ENCODE peak calls at places on chromosomes 2 and 18, in ten cellular contexts. One of them, this sample, is unnamed.

GRCh38 chr18:74186661-74187060 is 38.3 kb downstream of the TIMM21 start:
- DNase-seq in heart left ventricle: no peak
- DNase-seq in CD4-positive, alpha-beta T cell: no peak
- DNase-seq in adrenal gland: no peak
- DNase-seq in fibroblast of lung: no peak
- DNase-seq in IMR-90: no peak
- DNase-seq in hepatocyte: no peak
- DNase-seq in astrocyte of the spinal cord: no peak
- DNase-seq in left lung: no peak
- DNase-seq in AG09319: no peak
- DNase-seq in this sample: no peak

GRCh38 chr2:151826737-151827157 is 1.5 kb downstream of the ARL5A start:
- DNase-seq in heart left ventricle: no peak
- DNase-seq in CD4-positive, alpha-beta T cell: no peak
- DNase-seq in adrenal gland: peak
- DNase-seq in fibroblast of lung: peak
- DNase-seq in IMR-90: peak
- DNase-seq in hepatocyte: no peak
- DNase-seq in astrocyte of the spinal cord: peak
- DNase-seq in left lung: no peak
- DNase-seq in AG09319: no peak
- DNase-seq in this sample: no peak

GRCh38 chr2:105321875-105322646 is 7.5 kb downstream of the TGFBRAP1 start:
- DNase-seq in heart left ventricle: no peak
- DNase-seq in CD4-positive, alpha-beta T cell: no peak
- DNase-seq in adrenal gland: no peak
- DNase-seq in fibroblast of lung: peak
- DNase-seq in IMR-90: peak
- DNase-seq in hepatocyte: no peak
- DNase-seq in astrocyte of the spinal cord: peak
- DNase-seq in left lung: no peak
- DNase-seq in AG09319: no peak
- DNase-seq in this sample: peak

GRCh38 chr2:232485333-232485756 is 2.3 kb downstream of the ECEL1 start:
- DNase-seq in heart left ventricle: no peak
- DNase-seq in CD4-positive, alpha-beta T cell: no peak
- DNase-seq in adrenal gland: no peak
- DNase-seq in fibroblast of lung: no peak
- DNase-seq in IMR-90: no peak
- DNase-seq in hepatocyte: no peak
- DNase-seq in astrocyte of the spinal cord: no peak
- DNase-seq in left lung: peak
- DNase-seq in AG09319: no peak
- DNase-seq in this sample: no peak

GRCh38 chr2:186068154-186068826 is 329.7 kb downstream of the FSIP2 start:
- DNase-seq in heart left ventricle: peak
- DNase-seq in CD4-positive, alpha-beta T cell: no peak
- DNase-seq in adrenal gland: no peak
- DNase-seq in fibroblast of lung: peak
- DNase-seq in IMR-90: no peak
- DNase-seq in hepatocyte: peak
- DNase-seq in astrocyte of the spinal cord: no peak
- DNase-seq in left lung: no peak
- DNase-seq in AG09319: no peak
- DNase-seq in this sample: no peak

GRCh38 chr2:8571286-8571791 is 110.5 kb upstream of the ID2 start:
- DNase-seq in heart left ventricle: no peak
- DNase-seq in CD4-positive, alpha-beta T cell: no peak
- DNase-seq in adrenal gland: no peak
- DNase-seq in fibroblast of lung: no peak
- DNase-seq in IMR-90: no peak
- DNase-seq in hepatocyte: no peak
- DNase-seq in astrocyte of the spinal cord: no peak
- DNase-seq in left lung: no peak
- DNase-seq in AG09319: no peak
- DNase-seq in this sample: no peak

GRCh38 chr18:57207124-57207916 is 60.4 kb downstream of the BOD1L2 start:
- DNase-seq in heart left ventricle: no peak
- DNase-seq in CD4-positive, alpha-beta T cell: no peak
- DNase-seq in adrenal gland: no peak
- DNase-seq in fibroblast of lung: no peak
- DNase-seq in IMR-90: no peak
- DNase-seq in hepatocyte: peak
- DNase-seq in astrocyte of the spinal cord: no peak
- DNase-seq in left lung: no peak
- DNase-seq in AG09319: no peak
- DNase-seq in this sample: no peak

GRCh38 chr2:33212151-33212550 is 264.3 kb upstream of the RASGRP3 start:
- DNase-seq in heart left ventricle: no peak
- DNase-seq in CD4-positive, alpha-beta T cell: no peak
- DNase-seq in adrenal gland: peak
- DNase-seq in fibroblast of lung: peak
- DNase-seq in IMR-90: peak
- DNase-seq in hepatocyte: peak
- DNase-seq in astrocyte of the spinal cord: peak
- DNase-seq in left lung: no peak
- DNase-seq in AG09319: peak
- DNase-seq in this sample: peak

GRCh38 chr18:51537487-51537886 is 340.0 kb upstream of the MEX3C start:
- DNase-seq in heart left ventricle: peak
- DNase-seq in CD4-positive, alpha-beta T cell: no peak
- DNase-seq in adrenal gland: no peak
- DNase-seq in fibroblast of lung: peak
- DNase-seq in IMR-90: no peak
- DNase-seq in hepatocyte: peak
- DNase-seq in astrocyte of the spinal cord: no peak
- DNase-seq in left lung: no peak
- DNase-seq in AG09319: no peak
- DNase-seq in this sample: no peak

GRCh38 chr2:32532341-32532740 is 95.5 kb upstream of the TTC27 start:
- DNase-seq in heart left ventricle: no peak
- DNase-seq in CD4-positive, alpha-beta T cell: no peak
- DNase-seq in adrenal gland: no peak
- DNase-seq in fibroblast of lung: no peak
- DNase-seq in IMR-90: no peak
- DNase-seq in hepatocyte: no peak
- DNase-seq in astrocyte of the spinal cord: no peak
- DNase-seq in left lung: no peak
- DNase-seq in AG09319: no peak
- DNase-seq in this sample: no peak

GRCh38 chr18:59837586-59837985 is 62.2 kb upstream of the PMAIP1 start:
- DNase-seq in heart left ventricle: no peak
- DNase-seq in CD4-positive, alpha-beta T cell: peak
- DNase-seq in adrenal gland: peak
- DNase-seq in fibroblast of lung: peak
- DNase-seq in IMR-90: peak
- DNase-seq in hepatocyte: peak
- DNase-seq in astrocyte of the spinal cord: peak
- DNase-seq in left lung: no peak
- DNase-seq in AG09319: peak
- DNase-seq in this sample: no peak

GRCh38 chr2:10765461-10765860 is 44.0 kb downstream of the ATP6V1C2 start:
- DNase-seq in heart left ventricle: no peak
- DNase-seq in CD4-positive, alpha-beta T cell: no peak
- DNase-seq in adrenal gland: no peak
- DNase-seq in fibroblast of lung: no peak
- DNase-seq in IMR-90: no peak
- DNase-seq in hepatocyte: peak
- DNase-seq in astrocyte of the spinal cord: no peak
- DNase-seq in left lung: peak
- DNase-seq in AG09319: no peak
- DNase-seq in this sample: no peak

GRCh38 chr2:19158211-19158610 is 200.2 kb downstream of the OSR1 start:
- DNase-seq in heart left ventricle: no peak
- DNase-seq in CD4-positive, alpha-beta T cell: no peak
- DNase-seq in adrenal gland: no peak
- DNase-seq in fibroblast of lung: no peak
- DNase-seq in IMR-90: peak
- DNase-seq in hepatocyte: no peak
- DNase-seq in astrocyte of the spinal cord: no peak
- DNase-seq in left lung: no peak
- DNase-seq in AG09319: no peak
- DNase-seq in this sample: peak
- TF ChIP-seq CTCF in heart left ventricle: no peak
- TF ChIP-seq CTCF in CD4-positive, alpha-beta T cell: no peak
- TF ChIP-seq CTCF in adrenal gland: no peak
- TF ChIP-seq CTCF in fibroblast of lung: peak
- TF ChIP-seq CTCF in IMR-90: peak
- TF ChIP-seq CTCF in hepatocyte: no peak
- TF ChIP-seq CTCF in astrocyte of the spinal cord: no peak
- TF ChIP-seq CTCF in left lung: no peak
- TF ChIP-seq CTCF in AG09319: no peak
- TF ChIP-seq CTCF in this sample: no peak

GRCh38 chr2:54763636-54764291 is 40.3 kb downstream of the EML6 start:
- DNase-seq in heart left ventricle: no peak
- DNase-seq in CD4-positive, alpha-beta T cell: no peak
- DNase-seq in adrenal gland: no peak
- DNase-seq in fibroblast of lung: no peak
- DNase-seq in IMR-90: no peak
- DNase-seq in hepatocyte: no peak
- DNase-seq in astrocyte of the spinal cord: no peak
- DNase-seq in left lung: no peak
- DNase-seq in AG09319: no peak
- DNase-seq in this sample: no peak
- TF ChIP-seq CTCF in heart left ventricle: no peak
- TF ChIP-seq CTCF in CD4-positive, alpha-beta T cell: no peak
- TF ChIP-seq CTCF in adrenal gland: no peak
- TF ChIP-seq CTCF in fibroblast of lung: no peak
- TF ChIP-seq CTCF in IMR-90: peak
- TF ChIP-seq CTCF in hepatocyte: peak
- TF ChIP-seq CTCF in astrocyte of the spinal cord: peak
- TF ChIP-seq CTCF in left lung: no peak
- TF ChIP-seq CTCF in AG09319: no peak
- TF ChIP-seq CTCF in this sample: peak

DNA sequence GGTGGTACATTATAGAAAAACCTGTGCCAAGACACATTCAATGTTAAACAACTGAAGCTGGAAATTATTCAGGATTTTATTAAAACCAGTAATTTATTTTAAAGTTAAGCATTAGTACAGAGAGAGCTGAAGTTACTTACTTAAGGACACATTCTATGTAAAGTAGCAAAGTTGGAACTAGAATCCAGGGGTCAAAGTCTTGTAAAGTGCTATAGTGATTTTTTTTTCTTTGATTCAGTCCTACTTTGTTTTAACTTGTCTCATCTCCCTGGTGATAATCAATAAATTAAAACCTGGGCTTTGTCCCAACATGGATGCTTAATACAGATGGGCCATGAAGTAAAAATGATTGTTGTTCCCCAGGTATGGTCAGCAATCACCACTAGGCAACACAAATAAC is 1271.8 kb upstream of the CHAC2 start:
- DNase-seq in heart left ventricle: no peak
- DNase-seq in CD4-positive, alpha-beta T cell: no peak
- DNase-seq in adrenal gland: no peak
- DNase-seq in fibroblast of lung: no peak
- DNase-seq in IMR-90: no peak
- DNase-seq in hepatocyte: no peak
- DNase-seq in astrocyte of the spinal cord: no peak
- DNase-seq in left lung: no peak
- DNase-seq in AG09319: no peak
- DNase-seq in this sample: no peak
- TF ChIP-seq CTCF in heart left ventricle: no peak
- TF ChIP-seq CTCF in CD4-positive, alpha-beta T cell: no peak
- TF ChIP-seq CTCF in adrenal gland: no peak
- TF ChIP-seq CTCF in fibroblast of lung: no peak
- TF ChIP-seq CTCF in IMR-90: no peak
- TF ChIP-seq CTCF in hepatocyte: no peak
- TF ChIP-seq CTCF in astrocyte of the spinal cord: no peak
- TF ChIP-seq CTCF in left lung: no peak
- TF ChIP-seq CTCF in AG09319: no peak
- TF ChIP-seq CTCF in this sample: no peak

GRCh38 chr18:49460958-49461601 is 635 bp upstream of the DYM start:
- DNase-seq in heart left ventricle: no peak
- DNase-seq in CD4-positive, alpha-beta T cell: no peak
- DNase-seq in adrenal gland: no peak
- DNase-seq in fibroblast of lung: peak
- DNase-seq in IMR-90: no peak
- DNase-seq in hepatocyte: no peak
- DNase-seq in astrocyte of the spinal cord: no peak
- DNase-seq in left lung: no peak
- DNase-seq in AG09319: no peak
- DNase-seq in this sample: no peak

GRCh38 chr18:49467019-49467563 is 6.6 kb upstream of the DYM start:
- DNase-seq in heart left ventricle: no peak
- DNase-seq in CD4-positive, alpha-beta T cell: no peak
- DNase-seq in adrenal gland: no peak
- DNase-seq in fibroblast of lung: no peak
- DNase-seq in IMR-90: no peak
- DNase-seq in hepatocyte: no peak
- DNase-seq in astrocyte of the spinal cord: no peak
- DNase-seq in left lung: no peak
- DNase-seq in AG09319: no peak
- DNase-seq in this sample: no peak

GRCh38 chr18:49461602-49461977 is 1.1 kb upstream of the DYM start:
- DNase-seq in heart left ventricle: no peak
- DNase-seq in CD4-positive, alpha-beta T cell: no peak
- DNase-seq in adrenal gland: no peak
- DNase-seq in fibroblast of lung: no peak
- DNase-seq in IMR-90: no peak
- DNase-seq in hepatocyte: no peak
- DNase-seq in astrocyte of the spinal cord: no peak
- DNase-seq in left lung: no peak
- DNase-seq in AG09319: no peak
- DNase-seq in this sample: no peak

GRCh38 chr18:49467599-49467998 is 7.2 kb upstream of the DYM start:
- DNase-seq in heart left ventricle: no peak
- DNase-seq in CD4-positive, alpha-beta T cell: no peak
- DNase-seq in adrenal gland: no peak
- DNase-seq in fibroblast of lung: no peak
- DNase-seq in IMR-90: no peak
- DNase-seq in hepatocyte: no peak
- DNase-seq in astrocyte of the spinal cord: no peak
- DNase-seq in left lung: no peak
- DNase-seq in AG09319: no peak
- DNase-seq in this sample: no peak

DNA sequence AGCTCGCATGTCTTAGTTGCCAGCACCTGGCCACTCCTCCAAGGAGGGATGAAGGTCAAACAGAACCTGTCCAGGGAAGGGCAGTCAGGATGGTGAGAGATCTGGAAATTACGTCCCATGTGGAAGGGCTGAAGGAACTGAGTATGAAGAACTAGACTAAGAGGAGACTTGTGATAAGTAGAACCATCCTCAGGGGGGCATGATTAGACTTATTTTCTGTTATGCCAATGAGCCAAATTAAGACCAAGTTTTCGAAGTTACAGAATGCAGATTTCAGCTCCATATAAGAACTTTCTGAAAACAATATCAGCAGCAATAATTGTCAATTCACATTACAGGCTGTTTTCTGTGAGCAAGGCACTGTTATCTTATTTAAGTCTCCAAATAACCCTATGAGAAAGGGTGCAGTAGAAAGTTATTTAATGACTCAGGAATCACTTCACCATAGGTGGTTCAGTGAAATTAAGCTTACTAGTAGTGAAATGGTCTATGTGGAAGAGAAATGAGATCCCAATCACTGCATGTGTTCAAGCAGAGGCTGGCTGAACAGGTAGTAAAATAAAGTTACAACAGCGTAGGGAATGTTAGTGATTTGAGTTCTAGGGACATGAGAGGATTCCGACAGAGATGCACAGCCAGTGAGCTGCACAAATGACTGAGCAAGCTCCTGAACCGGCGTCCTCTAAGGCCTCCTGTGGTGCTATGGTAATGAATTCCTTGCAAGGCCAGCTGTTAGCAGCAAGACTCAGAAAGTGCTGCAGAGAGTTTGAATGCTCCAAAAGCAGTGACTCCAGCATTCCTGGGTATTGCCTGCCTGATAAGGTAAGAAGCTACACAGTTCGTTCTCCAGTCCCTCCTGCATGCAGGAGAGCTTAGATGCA is 4.5 kb upstream of the DYM start:
- DNase-seq in heart left ventricle: no peak
- DNase-seq in CD4-positive, alpha-beta T cell: no peak
- DNase-seq in adrenal gland: no peak
- DNase-seq in fibroblast of lung: peak
- DNase-seq in IMR-90: peak
- DNase-seq in hepatocyte: no peak
- DNase-seq in astrocyte of the spinal cord: peak
- DNase-seq in left lung: no peak
- DNase-seq in AG09319: no peak
- DNase-seq in this sample: peak
- TF ChIP-seq CTCF in heart left ventricle: no peak
- TF ChIP-seq CTCF in CD4-positive, alpha-beta T cell: no peak
- TF ChIP-seq CTCF in adrenal gland: no peak
- TF ChIP-seq CTCF in fibroblast of lung: no peak
- TF ChIP-seq CTCF in IMR-90: no peak
- TF ChIP-seq CTCF in hepatocyte: no peak
- TF ChIP-seq CTCF in astrocyte of the spinal cord: no peak
- TF ChIP-seq CTCF in left lung: no peak
- TF ChIP-seq CTCF in AG09319: no peak
- TF ChIP-seq CTCF in this sample: no peak